ENCODE peak calls at places on chromosomes 6 and 20, in five cellular contexts. One of them, this sample, is unnamed.

GRCh38 chr6:33589723-33590530 is 9.9 kb upstream of the BAK1 start:
- DNase-seq in AG09309: no peak
- DNase-seq in anterior cingulate cortex: peak
- DNase-seq in stimulated activated CD4-positive, alpha-beta T cell treated with anti-CD3 and anti-CD28 coated beads, Interleukin-1b, Interleukin-23, amount 100 ng/mL, for 48 hours: peak
- DNase-seq in HCEC 1CT: peak
- DNase-seq in this sample: peak

GRCh38 chr6:40958740-40959139 is 80.3 kb downstream of the UNC5CL start:
- DNase-seq in AG09309: no peak
- DNase-seq in anterior cingulate cortex: no peak
- DNase-seq in stimulated activated CD4-positive, alpha-beta T cell treated with anti-CD3 and anti-CD28 coated beads, Interleukin-1b, Interleukin-23, amount 100 ng/mL, for 48 hours: no peak
- DNase-seq in HCEC 1CT: no peak
- DNase-seq in this sample: no peak

GRCh38 chr6:25389501-25389900 is 110.3 kb downstream of the CARMIL1 start:
- DNase-seq in AG09309: peak
- DNase-seq in anterior cingulate cortex: no peak
- DNase-seq in stimulated activated CD4-positive, alpha-beta T cell treated with anti-CD3 and anti-CD28 coated beads, Interleukin-1b, Interleukin-23, amount 100 ng/mL, for 48 hours: no peak
- DNase-seq in HCEC 1CT: peak
- DNase-seq in this sample: no peak

GRCh38 chr6:38302081-38302480 is 337.6 kb downstream of the BTBD9 start:
- DNase-seq in AG09309: no peak
- DNase-seq in anterior cingulate cortex: no peak
- DNase-seq in stimulated activated CD4-positive, alpha-beta T cell treated with anti-CD3 and anti-CD28 coated beads, Interleukin-1b, Interleukin-23, amount 100 ng/mL, for 48 hours: no peak
- DNase-seq in HCEC 1CT: peak
- DNase-seq in this sample: no peak

GRCh38 chr6:134557509-134557908 is 239.6 kb upstream of the SGK1 start:
- DNase-seq in AG09309: no peak
- DNase-seq in anterior cingulate cortex: no peak
- DNase-seq in stimulated activated CD4-positive, alpha-beta T cell treated with anti-CD3 and anti-CD28 coated beads, Interleukin-1b, Interleukin-23, amount 100 ng/mL, for 48 hours: no peak
- DNase-seq in HCEC 1CT: no peak
- DNase-seq in this sample: no peak

GRCh38 chr6:38638941-38639497 is 710 bp downstream of the BTBD9 start:
- DNase-seq in AG09309: no peak
- DNase-seq in anterior cingulate cortex: no peak
- DNase-seq in stimulated activated CD4-positive, alpha-beta T cell treated with anti-CD3 and anti-CD28 coated beads, Interleukin-1b, Interleukin-23, amount 100 ng/mL, for 48 hours: peak
- DNase-seq in HCEC 1CT: peak
- DNase-seq in this sample: peak

GRCh38 chr20:40497781-40498691 is 191.0 kb downstream of the MAFB start:
- DNase-seq in AG09309: no peak
- DNase-seq in anterior cingulate cortex: no peak
- DNase-seq in stimulated activated CD4-positive, alpha-beta T cell treated with anti-CD3 and anti-CD28 coated beads, Interleukin-1b, Interleukin-23, amount 100 ng/mL, for 48 hours: no peak
- DNase-seq in HCEC 1CT: no peak
- DNase-seq in this sample: peak

GRCh38 chr6:130296854-130297253 is 69.0 kb upstream of the TMEM200A start:
- DNase-seq in AG09309: no peak
- DNase-seq in anterior cingulate cortex: no peak
- DNase-seq in stimulated activated CD4-positive, alpha-beta T cell treated with anti-CD3 and anti-CD28 coated beads, Interleukin-1b, Interleukin-23, amount 100 ng/mL, for 48 hours: no peak
- DNase-seq in HCEC 1CT: no peak
- DNase-seq in this sample: no peak

GRCh38 chr20:50221501-50222323 is 31.1 kb downstream of the CEBPB start:
- DNase-seq in AG09309: peak
- DNase-seq in anterior cingulate cortex: no peak
- DNase-seq in stimulated activated CD4-positive, alpha-beta T cell treated with anti-CD3 and anti-CD28 coated beads, Interleukin-1b, Interleukin-23, amount 100 ng/mL, for 48 hours: no peak
- DNase-seq in HCEC 1CT: peak
- DNase-seq in this sample: no peak

GRCh38 chr20:40651121-40651520 is 37.9 kb downstream of the MAFB start:
- DNase-seq in AG09309: no peak
- DNase-seq in anterior cingulate cortex: no peak
- DNase-seq in stimulated activated CD4-positive, alpha-beta T cell treated with anti-CD3 and anti-CD28 coated beads, Interleukin-1b, Interleukin-23, amount 100 ng/mL, for 48 hours: no peak
- DNase-seq in HCEC 1CT: no peak
- DNase-seq in this sample: no peak

GRCh38 chr20:4656491-4656890 is 65.2 kb upstream of the PRND start:
- DNase-seq in AG09309: no peak
- DNase-seq in anterior cingulate cortex: no peak
- DNase-seq in stimulated activated CD4-positive, alpha-beta T cell treated with anti-CD3 and anti-CD28 coated beads, Interleukin-1b, Interleukin-23, amount 100 ng/mL, for 48 hours: no peak
- DNase-seq in HCEC 1CT: no peak
- DNase-seq in this sample: no peak

GRCh38 chr6:156437084-156437879 is 339.9 kb upstream of the ARID1B start:
- DNase-seq in AG09309: no peak
- DNase-seq in anterior cingulate cortex: no peak
- DNase-seq in stimulated activated CD4-positive, alpha-beta T cell treated with anti-CD3 and anti-CD28 coated beads, Interleukin-1b, Interleukin-23, amount 100 ng/mL, for 48 hours: no peak
- DNase-seq in HCEC 1CT: no peak
- DNase-seq in this sample: no peak

GRCh38 chr20:14491436-14491835 is 154.0 kb upstream of the FLRT3 start:
- DNase-seq in AG09309: no peak
- DNase-seq in anterior cingulate cortex: no peak
- DNase-seq in stimulated activated CD4-positive, alpha-beta T cell treated with anti-CD3 and anti-CD28 coated beads, Interleukin-1b, Interleukin-23, amount 100 ng/mL, for 48 hours: no peak
- DNase-seq in HCEC 1CT: no peak
- DNase-seq in this sample: no peak

GRCh38 chr6:72813807-72814596 is 192.1 kb downstream of the KCNQ5 start:
- DNase-seq in AG09309: no peak
- DNase-seq in anterior cingulate cortex: no peak
- DNase-seq in stimulated activated CD4-positive, alpha-beta T cell treated with anti-CD3 and anti-CD28 coated beads, Interleukin-1b, Interleukin-23, amount 100 ng/mL, for 48 hours: no peak
- DNase-seq in HCEC 1CT: no peak
- DNase-seq in this sample: no peak

GRCh38 chr20:10239954-10240353 is 21.3 kb downstream of the SNAP25 start:
- DNase-seq in AG09309: no peak
- DNase-seq in anterior cingulate cortex: no peak
- DNase-seq in stimulated activated CD4-positive, alpha-beta T cell treated with anti-CD3 and anti-CD28 coated beads, Interleukin-1b, Interleukin-23, amount 100 ng/mL, for 48 hours: no peak
- DNase-seq in HCEC 1CT: no peak
- DNase-seq in this sample: no peak

GRCh38 chr6:39824030-39824926 is 32.1 kb downstream of the DAAM2 start:
- DNase-seq in AG09309: no peak
- DNase-seq in anterior cingulate cortex: no peak
- DNase-seq in stimulated activated CD4-positive, alpha-beta T cell treated with anti-CD3 and anti-CD28 coated beads, Interleukin-1b, Interleukin-23, amount 100 ng/mL, for 48 hours: no peak
- DNase-seq in HCEC 1CT: no peak
- DNase-seq in this sample: no peak

GRCh38 chr6:81752969-81753708 is 658 bp upstream of the TENT5A start:
- DNase-seq in AG09309: peak
- DNase-seq in anterior cingulate cortex: peak
- DNase-seq in stimulated activated CD4-positive, alpha-beta T cell treated with anti-CD3 and anti-CD28 coated beads, Interleukin-1b, Interleukin-23, amount 100 ng/mL, for 48 hours: peak
- DNase-seq in HCEC 1CT: peak
- DNase-seq in this sample: peak

GRCh38 chr20:21522479-21523397 is 8.9 kb upstream of the NKX2-2 start:
- DNase-seq in AG09309: no peak
- DNase-seq in anterior cingulate cortex: peak
- DNase-seq in stimulated activated CD4-positive, alpha-beta T cell treated with anti-CD3 and anti-CD28 coated beads, Interleukin-1b, Interleukin-23, amount 100 ng/mL, for 48 hours: no peak
- DNase-seq in HCEC 1CT: no peak
- DNase-seq in this sample: peak

GRCh38 chr20:35237486-35237885 is 11.0 kb downstream of the MMP24 start:
- DNase-seq in AG09309: peak
- DNase-seq in anterior cingulate cortex: no peak
- DNase-seq in stimulated activated CD4-positive, alpha-beta T cell treated with anti-CD3 and anti-CD28 coated beads, Interleukin-1b, Interleukin-23, amount 100 ng/mL, for 48 hours: no peak
- DNase-seq in HCEC 1CT: peak
- DNase-seq in this sample: no peak

GRCh38 chr6:5335020-5335419 is 73.7 kb downstream of the FARS2 start:
- DNase-seq in AG09309: no peak
- DNase-seq in anterior cingulate cortex: no peak
- DNase-seq in stimulated activated CD4-positive, alpha-beta T cell treated with anti-CD3 and anti-CD28 coated beads, Interleukin-1b, Interleukin-23, amount 100 ng/mL, for 48 hours: no peak
- DNase-seq in HCEC 1CT: no peak
- DNase-seq in this sample: no peak